ENCODE peak calls at places on chromosome 12, in four cellular contexts. V, A, Q and T are unnamed samples.
A peak's percentile ranks its signal among the peaks of the same experiment; 100 is the strongest.

GRCh38 chr12:89671469-89671868 is 37.2 kb downstream of the ATP2B1 start:
- DNase-seq in V (no peak), A (no peak), Q (no peak), T (peak; percentile 41)

GRCh38 chr12:13252024-13252423 is 55.5 kb downstream of the EMP1 start:
- DNase-seq in V (no peak), A (no peak), Q (no peak), T (no peak)

GRCh38 chr12:31215521-31216232 is 110.3 kb downstream of the SINHCAF start:
- DNase-seq in V (no peak), A (no peak), Q (no peak), T (no peak)

GRCh38 chr12:64633940-64634337 is 23.6 kb downstream of the RASSF3 start:
- DNase-seq in V (peak; percentile 87), A (no peak), Q (no peak), T (peak; percentile 23)

GRCh38 chr12:77087427-77087826 is 22.1 kb upstream of the E2F7 start:
- DNase-seq in V (no peak), A (no peak), Q (no peak), T (no peak)

GRCh38 chr12:50642035-50642451 is 121.9 kb upstream of the ATF1 start:
- DNase-seq in V (no peak), A (no peak), Q (no peak), T (no peak)

GRCh38 chr12:13162904-13163303 is 33.6 kb upstream of the EMP1 start:
- DNase-seq in V (no peak), A (no peak), Q (no peak), T (no peak)

GRCh38 chr12:90188857-90189256 is 480.2 kb upstream of the ATP2B1 start:
- DNase-seq in V (no peak), A (no peak), Q (no peak), T (no peak)

GRCh38 chr12:56206373-56207166 is 15.2 kb downstream of the RNF41 start:
- DNase-seq in V (no peak), A (peak; percentile 71), Q (peak; percentile 56), T (peak; percentile 56)

GRCh38 chr12:89082354-89082753 is 269.9 kb downstream of the DUSP6 start:
- DNase-seq in V (no peak), A (no peak), Q (no peak), T (peak; percentile 76)

GRCh38 chr12:12936983-12937491 is 14.9 kb downstream of the GPRC5D start:
- DNase-seq in V (no peak), A (no peak), Q (no peak), T (no peak)

GRCh38 chr12:44827832-44828438 is 48.2 kb downstream of the NELL2 start:
- DNase-seq in V (no peak), A (no peak), Q (no peak), T (no peak)

GRCh38 chr12:90653051-90653450 is 301.9 kb downstream of the CCER1 start:
- DNase-seq in V (no peak), A (no peak), Q (no peak), T (no peak)

GRCh38 chr12:65948320-65949008 is 124.2 kb downstream of the HMGA2 start:
- DNase-seq in V (peak; percentile 84), A (peak; percentile 56), Q (peak; percentile 19), T (peak; percentile 93)

GRCh38 chr12:23670684-23671083 is 278.8 kb downstream of the SOX5 start:
- DNase-seq in V (no peak), A (no peak), Q (no peak), T (no peak)

GRCh38 chr12:47797432-47797831 is 22.3 kb downstream of the HDAC7 start:
- DNase-seq in V (no peak), A (no peak), Q (no peak), T (no peak)

GRCh38 chr12:122366685-122367475 is 55.6 kb downstream of the CLIP1 start:
- DNase-seq in V (no peak), A (peak; percentile 82), Q (peak; percentile 85), T (peak; percentile 87)

GRCh38 chr12:111599459-111600295 is 562 bp upstream of the ATXN2 start:
- DNase-seq in V (peak; percentile 96), A (peak; percentile 96), Q (peak; percentile 85), T (peak; percentile 97)

GRCh38 chr12:75944097-75944904 is 87.3 kb downstream of the PHLDA1 start:
- DNase-seq in V (no peak), A (no peak), Q (no peak), T (peak; percentile 91)

GRCh38 chr12:104423273-104423672 is 33.5 kb upstream of the CHST11 start:
- DNase-seq in V (no peak), A (no peak), Q (no peak), T (no peak)

GRCh38 chr12:62622177-62622576 is 155.6 kb downstream of the MON2 start:
- DNase-seq in V (no peak), A (no peak), Q (no peak), T (no peak)

GRCh38 chr12:124769166-124769530 is 94.5 kb downstream of the SCARB1 start:
- DNase-seq in V (no peak), A (no peak), Q (no peak), T (no peak)

GRCh38 chr12:100721193-100721592 is 73.4 kb upstream of the ANO4 start:
- DNase-seq in V (no peak), A (no peak), Q (no peak), T (no peak)

GRCh38 chr12:121005346-121005815 is 10.9 kb downstream of the C12orf43 start:
- DNase-seq in V (peak; percentile 59), A (no peak), Q (no peak), T (peak; percentile 73)

GRCh38 chr12:93571854-93572711 is at the start of gene SOCS2:
- DNase-seq in V (peak; percentile 86), A (peak; percentile 50), Q (no peak), T (no peak)

GRCh38 chr12:72270246-72270645 is 1.9 kb upstream of the TRHDE start:
- DNase-seq in V (no peak), A (no peak), Q (no peak), T (no peak)

GRCh38 chr12:40697566-40698257 is 5.5 kb downstream of the CNTN1 start:
- DNase-seq in V (no peak), A (no peak), Q (no peak), T (no peak)

GRCh38 chr12:54019924-54020586 is 8.2 kb upstream of the HOXC6 start:
- DNase-seq in V (no peak), A (peak; percentile 74), Q (peak; percentile 82), T (no peak)

GRCh38 chr12:113253532-113254285 is 32.4 kb downstream of the TPCN1 start:
- DNase-seq in V (peak; percentile 6), A (peak; percentile 17), Q (no peak), T (no peak)

GRCh38 chr12:203462-204260 is 10.3 kb downstream of the SLC6A12 start:
- DNase-seq in V (peak; percentile 76), A (peak; percentile 73), Q (no peak), T (no peak)

GRCh38 chr12:817941-818600 is 65.7 kb downstream of the WNK1 start:
- DNase-seq in V (no peak), A (no peak), Q (no peak), T (no peak)

GRCh38 chr12:91053951-91054715 is 3.7 kb downstream of the KERA start:
- DNase-seq in V (no peak), A (no peak), Q (no peak), T (no peak)

GRCh38 chr12:102808412-102808811 is 108.6 kb downstream of the PAH start:
- DNase-seq in V (no peak), A (no peak), Q (no peak), T (no peak)

GRCh38 chr12:122061253-122061652 is 17.3 kb upstream of the MLXIP start:
- DNase-seq in V (no peak), A (no peak), Q (no peak), T (no peak)

GRCh38 chr12:45989277-45989856 is 1.0 kb downstream of the SCAF11 start:
- DNase-seq in V (no peak), A (no peak), Q (no peak), T (no peak)

GRCh38 chr12:43063642-43064041 is 474.1 kb upstream of the PRICKLE1 start:
- DNase-seq in V (no peak), A (peak; percentile 33), Q (no peak), T (no peak)

GRCh38 chr12:9710584-9711375 is 22.1 kb downstream of the CLECL1 start:
- DNase-seq in V (no peak), A (no peak), Q (no peak), T (no peak)

GRCh38 chr12:52496054-52496453 is 3.0 kb upstream of the KRT6A start:
- DNase-seq in V (no peak), A (no peak), Q (no peak), T (no peak)

GRCh38 chr12:52495385-52495784 is 2.3 kb upstream of the KRT6A start:
- DNase-seq in V (no peak), A (no peak), Q (no peak), T (peak; percentile 19)

GRCh38 chr12:52493172-52493571 is at the start of gene KRT6A:
- DNase-seq in V (no peak), A (no peak), Q (no peak), T (no peak)

GRCh38 chr12:52494100-52494499 is 1.0 kb upstream of the KRT6A start:
- DNase-seq in V (no peak), A (no peak), Q (no peak), T (no peak)

GRCh38 chr12:52494518-52494917 is 1.5 kb upstream of the KRT6A start:
- DNase-seq in V (no peak), A (no peak), Q (peak; percentile 51), T (no peak)
- H3K27ac ChIP-seq in V (no peak overlapping the region), A (no peak overlapping the region), Q (no peak overlapping the region), T (no peak overlapping the region)

GRCh38 chr12:92065664-92066063 is 80.0 kb downstream of the BTG1 start:
- DNase-seq in V (no peak), A (no peak), Q (no peak), T (no peak)

GRCh38 chr12:92073123-92073522 is 72.5 kb downstream of the BTG1 start:
- DNase-seq in V (no peak), A (no peak), Q (no peak), T (no peak)

GRCh38 chr12:92070864-92071445 is 74.7 kb downstream of the BTG1 start:
- DNase-seq in V (no peak), A (no peak), Q (no peak), T (no peak)

GRCh38 chr12:92068441-92068840 is 77.2 kb downstream of the BTG1 start:
- DNase-seq in V (no peak), A (no peak), Q (no peak), T (no peak)

GRCh38 chr12:92070054-92070863 is 75.4 kb downstream of the BTG1 start:
- DNase-seq in V (no peak), A (no peak), Q (no peak), T (no peak)
- H3K4me3 ChIP-seq in V (no peak overlapping the region), A (no peak overlapping the region), Q (no peak overlapping the region), T (no peak overlapping the region)

DNA sequence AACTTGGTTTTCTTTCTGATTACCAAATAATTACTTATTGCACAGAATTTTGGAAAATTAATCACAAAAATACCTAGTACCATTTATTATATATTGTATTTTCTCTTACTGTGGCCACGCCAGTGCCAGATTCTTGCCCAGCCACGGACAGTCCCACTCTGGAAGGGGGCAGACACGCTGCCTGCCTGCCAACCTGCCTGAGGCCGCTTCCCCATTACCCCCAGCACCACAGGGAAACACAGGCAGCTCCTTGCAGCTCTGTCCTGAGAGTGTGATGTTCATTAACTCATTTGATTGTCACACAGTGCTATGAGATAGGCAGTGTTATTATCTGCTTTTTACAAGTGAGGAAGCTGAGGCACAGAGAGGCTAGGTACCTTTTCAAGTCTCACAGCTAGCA is 46.8 kb downstream of the CACNA1C start:
- DNase-seq in V (no peak), A (no peak), Q (no peak), T (no peak)
- H3K27ac ChIP-seq in V (no peak overlapping the region), A (no peak overlapping the region), Q (no peak overlapping the region), T (no peak overlapping the region)

DNA sequence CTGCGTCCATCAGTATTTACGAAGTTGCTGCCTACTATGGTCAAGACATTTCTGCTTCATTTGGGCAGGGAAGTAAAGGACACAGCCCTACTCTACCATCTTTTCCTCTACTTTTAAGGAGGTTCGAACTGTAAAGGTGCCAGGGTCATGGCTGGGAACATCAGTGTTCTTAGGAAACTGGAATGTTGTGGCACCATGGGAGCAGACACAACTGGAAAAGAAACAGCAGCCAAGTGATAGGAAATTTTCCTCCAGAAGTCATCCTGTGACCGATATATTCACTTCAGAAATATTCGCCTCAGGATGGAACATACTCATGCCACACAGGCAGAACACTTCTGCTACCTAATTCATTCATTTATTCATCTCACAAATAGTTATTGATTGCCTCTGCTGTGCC is 104.4 kb downstream of the ETV6 start:
- DNase-seq in V (no peak), A (no peak), Q (no peak), T (no peak)
- H3K4me3 ChIP-seq in V (no peak overlapping the region), A (no peak overlapping the region), Q (no peak overlapping the region), T (no peak overlapping the region)